ENCODE peak calls at places on chromosomes 5 and 9, in four cellular contexts. One of them, this sample, is unnamed.

GRCh38 chr5:61082516-61083280 is 79.6 kb downstream of the SMIM15 start:
- DNase-seq in suprapubic skin: no peak
- DNase-seq in CD8-positive, alpha-beta memory T cell: no peak
- DNase-seq in astrocyte of the cerebellum: no peak
- DNase-seq in this sample: no peak

GRCh38 chr5:16712600-16712999 is 95.8 kb upstream of the RETREG1 start:
- DNase-seq in CD8-positive, alpha-beta memory T cell: no peak
- DNase-seq in suprapubic skin: no peak
- DNase-seq in astrocyte of the cerebellum: peak; percentile 59
- DNase-seq in this sample: no peak

GRCh38 chr5:84494453-84494852 is 109.8 kb upstream of the EDIL3 start:
- DNase-seq in astrocyte of the cerebellum: peak; percentile 85
- DNase-seq in CD8-positive, alpha-beta memory T cell: no peak
- DNase-seq in suprapubic skin: no peak
- DNase-seq in this sample: no peak

GRCh38 chr5:171312129-171312819 is 3.2 kb downstream of the TLX3 start:
- DNase-seq in CD8-positive, alpha-beta memory T cell: no peak
- DNase-seq in astrocyte of the cerebellum: no peak
- DNase-seq in suprapubic skin: no peak
- DNase-seq in this sample: no peak

GRCh38 chr9:128434340-128434739 is 13.7 kb downstream of the CERCAM start:
- DNase-seq in astrocyte of the cerebellum: no peak
- DNase-seq in CD8-positive, alpha-beta memory T cell: no peak
- DNase-seq in suprapubic skin: no peak
- DNase-seq in this sample: no peak

GRCh38 chr9:115393976-115394775 is 276.2 kb upstream of the TNC start:
- DNase-seq in CD8-positive, alpha-beta memory T cell: no peak
- DNase-seq in astrocyte of the cerebellum: no peak
- DNase-seq in suprapubic skin: no peak
- DNase-seq in this sample: no peak

GRCh38 chr5:76673125-76673524 is 42.8 kb upstream of the F2R start:
- DNase-seq in suprapubic skin: no peak
- DNase-seq in astrocyte of the cerebellum: no peak
- DNase-seq in CD8-positive, alpha-beta memory T cell: no peak
- DNase-seq in this sample: no peak

GRCh38 chr9:111743275-111743674 is 51.5 kb downstream of the SHOC1 start:
- DNase-seq in astrocyte of the cerebellum: no peak
- DNase-seq in CD8-positive, alpha-beta memory T cell: no peak
- DNase-seq in suprapubic skin: no peak
- DNase-seq in this sample: no peak

GRCh38 chr5:116740771-116741170 is 166.1 kb upstream of the SEMA6A start:
- DNase-seq in suprapubic skin: no peak
- DNase-seq in CD8-positive, alpha-beta memory T cell: no peak
- DNase-seq in astrocyte of the cerebellum: no peak
- DNase-seq in this sample: no peak

GRCh38 chr9:108704156-108704852 is 151.5 kb downstream of the ACTL7B start:
- DNase-seq in astrocyte of the cerebellum: no peak
- DNase-seq in CD8-positive, alpha-beta memory T cell: no peak
- DNase-seq in suprapubic skin: no peak
- DNase-seq in this sample: peak; percentile 4

GRCh38 chr9:94743035-94743954 is 16.8 kb downstream of the AOPEP start:
- DNase-seq in astrocyte of the cerebellum: peak; percentile 22
- DNase-seq in CD8-positive, alpha-beta memory T cell: no peak
- DNase-seq in suprapubic skin: no peak
- DNase-seq in this sample: no peak

GRCh38 chr5:132901036-132901435 is 27.6 kb downstream of the LEAP2 start:
- DNase-seq in suprapubic skin: no peak
- DNase-seq in astrocyte of the cerebellum: no peak
- DNase-seq in CD8-positive, alpha-beta memory T cell: no peak
- DNase-seq in this sample: no peak

GRCh38 chr9:37509536-37509935 is 23.8 kb downstream of the POLR1E start:
- DNase-seq in astrocyte of the cerebellum: no peak
- DNase-seq in suprapubic skin: no peak
- DNase-seq in CD8-positive, alpha-beta memory T cell: no peak
- DNase-seq in this sample: no peak

GRCh38 chr9:34253460-34253837 is 74.6 kb downstream of the UBAP1 start:
- DNase-seq in astrocyte of the cerebellum: no peak
- DNase-seq in CD8-positive, alpha-beta memory T cell: no peak
- DNase-seq in suprapubic skin: no peak
- DNase-seq in this sample: no peak

GRCh38 chr5:134500699-134501430 is 24.6 kb upstream of the JADE2 start:
- DNase-seq in suprapubic skin: no peak
- DNase-seq in CD8-positive, alpha-beta memory T cell: no peak
- DNase-seq in astrocyte of the cerebellum: no peak
- DNase-seq in this sample: no peak

DNA sequence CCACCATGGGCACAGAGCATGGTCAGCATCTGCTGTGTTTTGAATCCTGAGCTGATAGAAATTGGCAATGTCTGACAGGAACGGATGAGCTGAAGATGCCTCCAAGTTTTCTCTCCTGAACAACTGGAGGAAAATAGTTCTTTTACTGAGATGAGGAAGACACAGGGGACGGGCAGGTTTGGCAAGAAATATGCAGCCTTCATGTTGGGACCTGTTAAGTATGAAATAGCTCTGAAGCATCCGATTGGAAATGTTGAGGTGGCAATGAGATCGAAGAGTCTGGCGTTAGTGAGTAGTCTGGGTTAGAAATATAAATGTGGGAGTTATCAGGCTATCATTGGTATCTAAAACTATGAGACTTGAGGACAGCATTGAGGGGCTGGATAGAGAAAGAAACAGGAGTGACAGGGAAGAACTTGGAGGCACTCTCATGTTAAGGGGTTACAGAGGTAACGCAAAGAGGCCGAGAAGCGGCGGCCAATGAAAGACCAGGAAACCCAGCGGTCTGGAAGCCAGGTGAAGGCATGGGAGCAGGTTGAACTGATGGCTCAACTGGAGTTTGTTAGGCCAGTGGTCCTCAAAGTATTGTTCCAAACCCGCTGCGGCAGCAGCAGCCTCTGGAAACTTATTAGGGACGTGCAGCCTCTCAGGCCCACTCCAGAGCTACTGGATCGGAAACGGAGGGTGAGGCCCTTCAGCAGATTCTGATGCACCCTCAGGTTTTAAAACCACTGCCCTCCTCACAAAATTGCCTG is 1.0 kb upstream of the MAMDC2 start:
- DNase-seq in suprapubic skin: no peak
- DNase-seq in astrocyte of the cerebellum: no peak
- DNase-seq in CD8-positive, alpha-beta memory T cell: no peak
- DNase-seq in this sample: no peak
- H3K4me3 ChIP-seq in suprapubic skin: no peak overlapping the region
- H3K4me3 ChIP-seq in astrocyte of the cerebellum: no peak overlapping the region
- H3K4me3 ChIP-seq in CD8-positive, alpha-beta memory T cell: no peak overlapping the region
- H3K4me3 ChIP-seq in this sample: no peak overlapping the region

GRCh38 chr5:180558232-180558631 is 33.1 kb downstream of the SCGB3A1 start:
- DNase-seq in astrocyte of the cerebellum: no peak
- DNase-seq in suprapubic skin: no peak
- DNase-seq in CD8-positive, alpha-beta memory T cell: no peak
- DNase-seq in this sample: no peak

GRCh38 chr5:180568914-180569313 is 22.4 kb downstream of the SCGB3A1 start:
- DNase-seq in astrocyte of the cerebellum: no peak
- DNase-seq in suprapubic skin: no peak
- DNase-seq in CD8-positive, alpha-beta memory T cell: no peak
- DNase-seq in this sample: no peak

GRCh38 chr5:180563994-180564393 is 27.3 kb downstream of the SCGB3A1 start:
- DNase-seq in suprapubic skin: no peak
- DNase-seq in CD8-positive, alpha-beta memory T cell: no peak
- DNase-seq in astrocyte of the cerebellum: no peak
- DNase-seq in this sample: peak; percentile 12
- H3K4me3 ChIP-seq in suprapubic skin: no peak overlapping the region
- H3K4me3 ChIP-seq in CD8-positive, alpha-beta memory T cell: no peak overlapping the region
- H3K4me3 ChIP-seq in astrocyte of the cerebellum: no peak overlapping the region
- H3K4me3 ChIP-seq in this sample: no peak overlapping the region

GRCh38 chr9:130756037-130756436 is 62.5 kb downstream of the EXOSC2 start:
- DNase-seq in astrocyte of the cerebellum: no peak
- DNase-seq in suprapubic skin: no peak
- DNase-seq in CD8-positive, alpha-beta memory T cell: no peak
- DNase-seq in this sample: no peak
- H3K4me3 ChIP-seq in astrocyte of the cerebellum: no peak overlapping the region
- H3K4me3 ChIP-seq in suprapubic skin: no peak overlapping the region
- H3K4me3 ChIP-seq in CD8-positive, alpha-beta memory T cell: no peak overlapping the region
- H3K4me3 ChIP-seq in this sample: no peak overlapping the region

GRCh38 chr5:181221105-181221791 is 1.8 kb upstream of the TRIM41 start:
- DNase-seq in astrocyte of the cerebellum: no peak
- DNase-seq in CD8-positive, alpha-beta memory T cell: peak; percentile 86
- DNase-seq in suprapubic skin: no peak
- DNase-seq in this sample: peak; percentile 31
- H3K4me3 ChIP-seq in astrocyte of the cerebellum: no peak overlapping the region
- H3K4me3 ChIP-seq in CD8-positive, alpha-beta memory T cell: peak overlapping the region; percentile 85
- H3K4me3 ChIP-seq in suprapubic skin: peak overlapping the region; percentile 83
- H3K4me3 ChIP-seq in this sample: peak overlapping the region; percentile 29

This sample was measured in GM12878.